ENCODE peak calls at places on chromosomes 4 and X, in ten cellular contexts. C is GM10248, L is progenitor cell of endocrine pancreas, T is left lung, I is left cardiac atrium, F is fibroblast of mammary gland, N is ELF-1, Z is Caki2, D is NCI-H2107, O is aorta. J is an unnamed sample.

GRCh38 chr4:39025552-39026085 is 6.6 kb downstream of the TMEM156 start:
- DNase-seq in N (no peak), T (no peak), C (no peak), D (no peak), I (no peak), Z (peak; percentile 54), F (no peak), O (no peak), L (no peak), J (no peak)

GRCh38 chr4:111283066-111283677 is 660.3 kb upstream of the PITX2 start:
- DNase-seq in F (peak; percentile 64), N (peak; percentile 55), C (peak; percentile 34), O (peak; percentile 49), Z (peak; percentile 18), L (peak; percentile 44), D (no peak), I (peak; percentile 21), T (peak; percentile 15), J (peak; percentile 60)

GRCh38 chrX:34866636-34867035 is 76.0 kb upstream of the FAM47B start:
- DNase-seq in L (no peak), Z (no peak), C (no peak), D (no peak), I (no peak), T (no peak), O (no peak), N (no peak), F (peak; percentile 3), J (no peak)

GRCh38 chr4:183449193-183449888 is 4.9 kb downstream of the CDKN2AIP start:
- DNase-seq in N (no peak), I (no peak), F (peak; percentile 54), T (no peak), C (no peak), Z (no peak), O (no peak), D (no peak), L (no peak), J (no peak)

GRCh38 chr4:108166441-108167315 is 2.1 kb downstream of the LEF1 start:
- DNase-seq in L (no peak), N (peak; percentile 90), O (no peak), I (no peak), C (peak; percentile 71), D (no peak), F (peak; percentile 26), Z (no peak), T (peak; percentile 78), J (peak; percentile 47)

GRCh38 chr4:151331276-151332042 is 6.1 kb upstream of the SH3D19 start:
- DNase-seq in L (no peak), T (no peak), D (no peak), F (peak; percentile 29), N (no peak), I (no peak), C (no peak), O (no peak), Z (peak; percentile 50), J (no peak)

GRCh38 chr4:28369504-28369903 is 1508.9 kb downstream of the STIM2 start:
- DNase-seq in N (no peak), L (no peak), O (no peak), I (no peak), Z (no peak), D (no peak), C (no peak), F (peak; percentile 56), T (no peak), J (no peak)

GRCh38 chrX:48598645-48599044 is 1.4 kb downstream of the WDR13 start:
- DNase-seq in Z (no peak), L (no peak), T (no peak), F (no peak), O (no peak), D (no peak), C (no peak), N (no peak), I (no peak), J (no peak)

GRCh38 chrX:49276671-49277519 is 7.3 kb downstream of the PPP1R3F start:
- DNase-seq in F (peak; percentile 34), L (no peak), C (no peak), O (no peak), T (no peak), N (no peak), D (no peak), Z (no peak), I (no peak), J (no peak)

GRCh38 chr4:139619644-139620043 is 46.0 kb upstream of the MGST2 start:
- DNase-seq in T (no peak), D (no peak), I (no peak), C (peak; percentile 26), L (no peak), Z (no peak), O (no peak), F (peak; percentile 42), N (no peak), J (peak; percentile 35)

GRCh38 chr4:115278830-115279229 is 165.4 kb upstream of the NDST4 start:
- DNase-seq in D (no peak), I (no peak), L (no peak), T (no peak), F (no peak), N (no peak), C (no peak), Z (no peak), O (no peak), J (no peak)

GRCh38 chrX:47384502-47384901 is 14.1 kb downstream of the ZNF157 start:
- DNase-seq in T (no peak), Z (peak; percentile 13), L (peak; percentile 27), C (peak; percentile 46), F (peak; percentile 64), N (peak; percentile 66), D (peak; percentile 55), O (peak; percentile 63), I (peak; percentile 52), J (peak; percentile 50)

GRCh38 chrX:34956915-34957314 is 14.3 kb downstream of the FAM47B start:
- DNase-seq in T (no peak), D (no peak), C (no peak), L (no peak), I (no peak), Z (peak; percentile 10), N (no peak), O (no peak), F (peak; percentile 48), J (no peak)

GRCh38 chrX:39653656-39654055 is 444.1 kb downstream of the BCOR start:
- DNase-seq in Z (no peak), T (no peak), C (no peak), L (no peak), N (peak; percentile 43), I (no peak), O (no peak), F (no peak), D (no peak), J (peak; percentile 33)

GRCh38 chr4:83889802-83890201 is 353.9 kb downstream of the GPAT3 start:
- DNase-seq in I (no peak), N (no peak), C (no peak), D (no peak), L (no peak), Z (peak; percentile 73), O (no peak), T (no peak), F (peak; percentile 41), J (no peak)

GRCh38 chr4:186037692-186038658 is 31.0 kb upstream of the TLR3 start:
- DNase-seq in L (peak; percentile 31), F (peak; percentile 79), C (peak; percentile 69), D (no peak), O (no peak), Z (peak; percentile 54), T (no peak), I (no peak), N (peak; percentile 85), J (peak; percentile 78)

GRCh38 chr4:8853249-8853648 is 18.4 kb downstream of the HMX1 start:
- DNase-seq in O (no peak), N (peak; percentile 16), T (no peak), F (no peak), Z (no peak), I (no peak), C (no peak), L (no peak), D (no peak), J (no peak)

GRCh38 chr4:23789765-23790164 is 100.1 kb downstream of the PPARGC1A start:
- DNase-seq in T (no peak), C (no peak), N (peak; percentile 18), O (peak; percentile 64), D (no peak), F (peak; percentile 95), I (peak; percentile 67), L (no peak), Z (peak; percentile 70), J (no peak)

GRCh38 chrX:40950546-40950945 is 134.7 kb upstream of the USP9X start:
- DNase-seq in C (no peak), N (peak; percentile 72), O (no peak), Z (no peak), I (no peak), L (no peak), D (no peak), F (no peak), T (no peak), J (no peak)

GRCh38 chr4:1045193-1045594 is 33.8 kb downstream of the FGFRL1 start:
- DNase-seq in Z (no peak), D (no peak), O (peak; percentile 48), T (peak; percentile 76), L (no peak), F (no peak), C (no peak), N (no peak), I (peak; percentile 26), J (no peak)

GRCh38 chr4:6265546-6265945 is 4.1 kb upstream of the WFS1 start:
- DNase-seq in D (no peak), I (no peak), Z (no peak), O (no peak), L (no peak), F (no peak), N (no peak), C (no peak), T (no peak), J (no peak)

GRCh38 chrX:22952011-22952410 is 47.7 kb upstream of the DDX53 start:
- DNase-seq in L (no peak), T (no peak), F (peak; percentile 44), Z (peak; percentile 17), N (peak; percentile 31), C (no peak), D (no peak), I (no peak), O (no peak), J (no peak)

GRCh38 chr4:189177130-189177529 is 763.5 kb upstream of the FRG1 start:
- DNase-seq in F (peak; percentile 2), N (no peak), Z (no peak), T (no peak), L (no peak), I (no peak), C (no peak), O (no peak), D (no peak), J (no peak)

GRCh38 chr4:174198396-174199179 is 84.9 kb downstream of the FBXO8 start:
- DNase-seq in C (no peak), L (no peak), D (no peak), F (peak; percentile 98), T (no peak), O (no peak), Z (peak; percentile 46), N (no peak), I (no peak), J (no peak)

GRCh38 chrX:1385251-1385794 is 6.6 kb downstream of the SLC25A6 start:
- DNase-seq in O (peak; percentile 43), L (no peak), T (peak; percentile 35), C (peak; percentile 10), I (no peak), N (no peak), Z (no peak), D (no peak), F (no peak), J (no peak)

GRCh38 chrX:133970021-133970550 is 15.3 kb downstream of the GPC3 start:
- DNase-seq in F (no peak), D (no peak), N (peak; percentile 69), L (peak; percentile 15), I (no peak), O (no peak), Z (no peak), C (no peak), T (no peak), J (peak; percentile 16)

GRCh38 chr4:64911846-64912245 is 502.6 kb upstream of the TECRL start:
- DNase-seq in T (no peak), O (no peak), F (no peak), D (no peak), C (no peak), I (no peak), L (no peak), N (peak; percentile 17), Z (no peak), J (peak; percentile 19)

GRCh38 chr4:32560306-32560705 is 1840.1 kb downstream of the PCDH7 start:
- DNase-seq in L (no peak), I (no peak), Z (no peak), O (no peak), T (no peak), F (peak; percentile 72), N (no peak), D (peak; percentile 4), C (no peak), J (peak; percentile 23)